ENCODE peak calls at places on chromosomes 16 and 17, in six cellular contexts. I is astrocyte, R is thyroid gland, H is ovary, M is thoracic aorta, Q is transverse colon. S is an unnamed sample. For H3K4me1, the result is how much of the 10 kb centered on the place peaks cover.

GRCh38 chr17:56593073-56593740 is at the start of gene NOG:
- DNase-seq in I (peak), M (no peak), R (peak), H (peak), Q (no peak), S (peak)

GRCh38 chr16:17304814-17305169 is 166.0 kb downstream of the XYLT1 start:
- DNase-seq in Q (peak), I (peak), H (no peak), M (no peak), R (peak), S (no peak)

GRCh38 chr16:58499615-58500328 is at the start of gene NDRG4:
- DNase-seq in I (peak), M (no peak), R (no peak), H (peak), Q (peak), S (peak)

GRCh38 chr16:81520151-81520470 is 75.5 kb downstream of the CMIP start:
- DNase-seq in R (no peak), M (no peak), I (no peak), Q (no peak), H (no peak), S (no peak)

GRCh38 chr17:78998311-78999055 is 11.1 kb downstream of the CANT1 start:
- DNase-seq in Q (peak), I (no peak), M (peak), H (peak), R (no peak), S (peak)

GRCh38 chr16:2897110-2897509 is 14.1 kb downstream of the FLYWCH2 start:
- DNase-seq in Q (no peak), M (no peak), H (no peak), I (no peak), R (no peak), S (no peak)

GRCh38 chr17:17131876-17132275 is 74.3 kb downstream of the PLD6 start:
- DNase-seq in H (no peak), I (no peak), R (no peak), Q (no peak), M (no peak), S (no peak)

GRCh38 chr17:17345686-17346427 is 42.7 kb downstream of the NT5M start:
- DNase-seq in Q (no peak), M (no peak), R (no peak), H (no peak), I (no peak), S (no peak)

GRCh38 chr17:45247429-45248131 is 14.3 kb downstream of the SPATA32 start:
- DNase-seq in Q (peak), I (peak), H (peak), R (peak), M (peak), S (peak)

GRCh38 chr17:69448431-69449102 is 34.1 kb downstream of the MAP2K6 start:
- DNase-seq in H (peak), Q (peak), M (no peak), I (peak), R (peak), S (no peak)

GRCh38 chr16:83930730-83931500 is 22.1 kb upstream of the OSGIN1 start:
- DNase-seq in I (no peak), H (no peak), Q (no peak), R (no peak), M (no peak), S (no peak)

GRCh38 chr17:66855204-66855603 is 20.3 kb downstream of the CACNG5 start:
- DNase-seq in Q (no peak), R (no peak), H (no peak), I (no peak), M (no peak), S (no peak)

GRCh38 chr16:89038811-89039735 is 54.6 kb upstream of the ACSF3 start:
- DNase-seq in I (no peak), R (no peak), Q (no peak), H (no peak), M (no peak), S (peak)

GRCh38 chr17:1839516-1839915 is 9.7 kb downstream of the RPA1 start:
- DNase-seq in Q (no peak), M (no peak), H (no peak), I (no peak), R (no peak), S (no peak)

GRCh38 chr16:85746431-85747227 is 4.3 kb downstream of the C16orf74 start:
- DNase-seq in R (no peak), I (peak), Q (peak), H (no peak), M (no peak), S (no peak)

GRCh38 chr17:34116306-34116705 is 138.8 kb upstream of the CCL2 start:
- DNase-seq in R (no peak), H (no peak), I (no peak), Q (no peak), M (no peak), S (no peak)

GRCh38 chr17:6523809-6524355 is 32.5 kb downstream of the PITPNM3 start:
- DNase-seq in R (no peak), I (no peak), H (no peak), Q (no peak), M (no peak), S (no peak)

GRCh38 chr16:66188786-66189725 is 177.4 kb upstream of the CDH5 start:
- DNase-seq in H (peak), Q (no peak), M (no peak), I (peak), R (no peak), S (no peak)

GRCh38 chr16:74573622-74574021 is 33.3 kb downstream of the GLG1 start:
- DNase-seq in M (no peak), Q (no peak), H (no peak), R (no peak), I (no peak), S (no peak)

GRCh38 chr16:74577882-74578366 is 29.0 kb downstream of the GLG1 start:
- DNase-seq in H (no peak), M (no peak), Q (no peak), I (peak), R (no peak), S (no peak)

GRCh38 chr16:74574146-74574545 is 32.8 kb downstream of the GLG1 start:
- DNase-seq in Q (no peak), R (no peak), I (no peak), M (no peak), H (no peak), S (no peak)

GRCh38 chr16:74575805-74576643 is 30.9 kb downstream of the GLG1 start:
- DNase-seq in R (peak), I (no peak), Q (no peak), M (no peak), H (no peak), S (no peak)

DNA sequence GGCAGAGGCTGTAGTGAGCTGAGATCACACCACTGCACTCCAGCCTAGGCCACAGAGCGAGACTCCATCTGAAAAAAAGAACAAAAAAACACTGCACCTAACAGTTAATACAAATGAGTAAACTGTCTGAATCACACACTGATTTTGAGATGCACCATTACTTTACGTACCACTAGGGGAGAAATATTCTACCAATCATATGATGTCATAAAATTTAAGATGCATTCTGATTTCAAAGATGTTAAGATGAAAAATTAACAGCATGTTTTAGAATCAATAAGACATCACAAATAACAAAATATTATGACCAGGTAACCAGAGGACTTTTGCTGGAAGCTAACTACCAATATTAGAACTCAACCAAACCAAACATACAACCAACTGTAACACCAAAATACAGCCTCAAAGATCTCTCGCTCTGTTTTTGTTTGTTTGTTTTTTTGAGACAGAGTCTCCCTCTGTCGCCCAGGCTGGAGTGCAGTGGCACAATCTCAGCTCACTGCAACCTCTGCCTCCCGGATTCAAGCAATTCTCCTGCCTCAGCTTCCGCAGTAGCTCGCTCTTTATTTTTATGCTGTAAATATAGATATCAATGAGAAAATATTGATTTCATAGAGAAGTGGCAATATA is 31.6 kb downstream of the GLG1 start:
- DNase-seq in Q (no peak), H (no peak), R (no peak), I (no peak), M (no peak), S (no peak)
- TF ChIP-seq CTCF in Q (no peak), H (no peak), R (no peak), I (no peak), M (no peak), S (no peak)

DNA sequence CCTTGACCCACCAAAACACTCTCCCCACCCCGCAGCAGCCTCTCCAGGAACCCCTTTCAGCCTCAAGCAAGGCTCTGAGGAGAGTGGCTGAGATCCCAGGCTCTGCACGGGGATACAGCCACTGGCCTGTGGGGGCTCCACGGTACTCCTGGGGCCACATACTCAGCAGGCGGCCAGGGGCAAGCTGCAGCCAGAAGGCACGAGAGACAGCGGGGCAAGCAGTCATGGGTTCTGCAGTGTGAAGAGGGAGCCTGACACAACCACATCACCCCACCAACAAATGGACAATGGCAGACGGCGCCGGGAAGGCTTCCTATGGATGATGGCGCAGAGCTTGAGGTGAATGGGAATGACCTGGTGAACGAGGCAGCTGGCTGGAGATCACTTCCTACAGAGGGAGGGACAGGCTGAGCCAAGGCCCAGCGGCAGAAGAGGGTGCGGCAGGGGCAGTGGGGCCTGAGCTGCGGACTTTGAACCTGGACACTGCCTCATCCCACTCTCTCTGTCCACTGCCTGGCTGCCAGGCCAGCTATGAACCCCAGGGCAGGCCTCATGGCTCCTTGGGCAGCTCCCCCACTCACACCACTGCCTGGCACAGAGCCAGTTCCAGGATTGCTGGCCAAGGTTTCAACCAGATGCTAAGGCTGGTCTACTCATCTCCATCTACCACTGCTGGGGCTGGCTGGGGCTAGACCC is 10.8 kb upstream of the BCAR1 start:
- DNase-seq in Q (peak), R (peak), H (peak), M (no peak), I (no peak), S (peak)
- H3K4me1 ChIP-seq in Q (half or more), R (half or more), H (under half), M (half or more), I (under half), S (half or more)

GRCh38 chr17:82418001-82418986 is at the start of the genes HEXD and OGFOD3:
- DNase-seq in R (peak), I (peak), M (no peak), Q (peak), H (peak), S (peak)

GRCh38 chr17:82415336-82415735 is 2.8 kb upstream of the HEXD start:
- DNase-seq in R (no peak), M (no peak), I (no peak), Q (no peak), H (no peak), S (no peak)

GRCh38 chr17:82416264-82416663 is 1.9 kb upstream of the HEXD start:
- DNase-seq in Q (no peak), H (no peak), M (no peak), I (no peak), R (no peak), S (no peak)

GRCh38 chr17:82415786-82416185 is 2.4 kb upstream of the HEXD start:
- DNase-seq in H (no peak), M (no peak), I (no peak), R (no peak), Q (no peak), S (no peak)

DNA sequence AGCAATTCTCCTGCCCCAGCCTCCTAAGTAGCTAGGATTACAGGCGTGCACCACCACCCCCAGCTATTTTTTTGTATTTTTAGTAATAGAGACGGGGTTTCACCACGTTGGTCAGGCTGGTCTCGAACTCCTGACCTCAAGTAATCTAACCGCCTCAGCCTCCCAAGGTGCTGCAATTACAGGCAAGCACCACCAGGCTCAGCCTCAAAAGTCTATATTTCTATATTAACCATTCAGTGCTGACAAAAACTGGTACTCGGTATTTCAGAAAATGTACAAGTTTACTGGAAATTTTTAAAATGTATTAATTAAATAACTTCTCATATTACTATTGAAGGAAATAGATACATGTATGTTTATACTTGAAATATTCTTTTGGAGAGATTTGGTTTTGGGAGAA is 1.4 kb upstream of the HEXD start:
- DNase-seq in R (no peak), I (no peak), H (no peak), Q (no peak), M (no peak), S (no peak)
- TF ChIP-seq CTCF in R (no peak), I (no peak), H (no peak), Q (no peak), M (no peak), S (no peak)

DNA sequence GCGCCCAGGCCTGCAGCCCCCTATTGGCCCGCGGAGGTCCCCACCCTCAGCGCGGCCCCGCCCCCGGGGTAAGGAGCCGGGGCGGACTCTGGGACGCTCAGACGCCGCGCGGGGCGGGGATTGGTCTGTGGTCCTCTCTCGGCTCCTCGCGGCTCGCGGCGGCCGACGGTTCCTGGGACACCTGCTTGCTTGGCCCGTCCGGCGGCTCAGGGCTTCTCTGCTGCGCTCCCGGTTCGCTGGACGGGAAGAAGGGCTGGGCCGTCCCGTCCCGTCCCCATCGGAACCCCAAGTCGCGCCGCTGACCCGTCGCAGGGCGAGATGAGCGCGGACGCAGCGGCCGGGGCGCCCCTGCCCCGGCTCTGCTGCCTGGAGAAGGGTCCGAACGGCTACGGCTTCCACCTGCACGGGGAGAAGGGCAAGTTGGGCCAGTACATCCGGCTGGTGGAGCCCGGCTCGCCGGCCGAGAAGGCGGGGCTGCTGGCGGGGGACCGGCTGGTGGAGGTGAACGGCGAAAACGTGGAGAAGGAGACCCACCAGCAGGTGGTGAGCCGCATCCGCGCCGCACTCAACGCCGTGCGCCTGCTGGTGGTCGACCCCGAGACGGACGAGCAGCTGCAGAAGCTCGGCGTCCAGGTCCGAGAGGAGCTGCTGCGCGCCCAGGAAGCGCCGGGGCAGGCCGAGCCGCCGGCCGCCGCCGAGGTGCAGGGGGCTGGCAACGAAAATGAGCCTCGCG is at the start of gene NHERF1:
- DNase-seq in R (peak), H (peak), M (peak), Q (peak), I (no peak), S (peak)
- H3K4me1 ChIP-seq in R (under half), H (under half), M (under half), Q (under half), I (under half), S (half or more)

DNA sequence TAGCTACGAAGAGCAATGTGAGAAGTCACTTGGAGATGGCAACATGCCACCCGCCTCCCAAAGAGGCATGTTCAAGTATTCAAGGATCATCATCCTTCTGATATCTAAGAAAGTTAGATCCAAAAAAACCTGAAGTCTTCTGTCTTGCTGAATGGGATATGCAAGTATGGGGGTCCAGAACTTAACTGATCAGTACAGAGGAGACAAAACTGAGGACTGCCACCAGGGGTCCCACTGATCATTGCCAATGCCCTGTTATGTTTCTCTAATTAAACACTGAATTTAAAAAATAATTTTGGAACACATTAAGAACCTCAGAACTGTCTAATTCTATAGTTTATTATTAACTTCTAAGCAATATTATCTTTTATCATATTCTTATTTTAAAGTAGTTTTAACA is 99.7 kb downstream of the CDH8 start:
- DNase-seq in H (no peak), Q (no peak), I (no peak), R (no peak), M (no peak), S (no peak)
- TF ChIP-seq CTCF in H (no peak), Q (no peak), I (peak), R (no peak), M (peak), S (no peak)

GRCh38 chr16:12025472-12025871 is 48.9 kb downstream of the SNX29 start:
- DNase-seq in I (no peak), Q (no peak), R (no peak), H (no peak), M (no peak), S (no peak)
- H3K4me1 ChIP-seq in I (under half), Q (under half), R (under half), H (under half), M (under half), S (under half)

S was measured in heart right ventricle.